ENCODE peak calls at places on chromosomes 4 and X, in eight cellular contexts. D, L, C, I, E, Z, G and W are unnamed samples.
A peak's percentile ranks its signal among the peaks of the same experiment; 100 is the strongest.

GRCh38 chrX:683572-683971 is 53.0 kb downstream of the SHOX start:
- DNase-seq in L (no peak), D (no peak), Z (no peak), I (no peak), G (no peak), E (no peak), C (no peak), W (no peak)

GRCh38 chr4:116358633-116359222 is 726.6 kb downstream of the TRAM1L1 start:
- DNase-seq in C (peak; percentile 61), Z (no peak), E (peak; percentile 77), G (peak; percentile 43), D (peak; percentile 55), L (peak; percentile 94), I (peak; percentile 86), W (peak; percentile 86)

GRCh38 chr4:143025111-143025704 is 159.5 kb upstream of the USP38 start:
- DNase-seq in D (no peak), Z (no peak), E (peak; percentile 21), L (peak; percentile 55), G (peak; percentile 33), C (peak; percentile 61), I (peak; percentile 35), W (peak; percentile 66)

GRCh38 chrX:33357606-33358005 is 146.3 kb upstream of the DMD start:
- DNase-seq in C (no peak), E (no peak), G (no peak), Z (no peak), I (no peak), D (no peak), L (no peak), W (no peak)

GRCh38 chr4:85929926-85930325 is 429.9 kb downstream of the MAPK10 start:
- DNase-seq in L (no peak), D (no peak), G (no peak), I (no peak), C (no peak), E (peak; percentile 3), Z (peak; percentile 58), W (no peak)

GRCh38 chr4:145530189-145530588 is 48.5 kb downstream of the SMAD1 start:
- DNase-seq in E (no peak), D (no peak), G (no peak), Z (no peak), L (no peak), I (no peak), C (no peak), W (no peak)

GRCh38 chrX:3968749-3969148 is 255.3 kb upstream of the PRKX start:
- DNase-seq in G (no peak), I (no peak), Z (no peak), D (no peak), L (no peak), E (no peak), C (no peak), W (no peak)

GRCh38 chr4:111494471-111494870 is 650.8 kb upstream of the FAM241A start:
- DNase-seq in G (peak; percentile 13), C (no peak), Z (no peak), E (no peak), L (no peak), I (no peak), D (no peak), W (no peak)

GRCh38 chr4:81466841-81467671 is 4.7 kb downstream of the RASGEF1B start:
- DNase-seq in E (peak; percentile 87), Z (no peak), I (peak; percentile 69), L (peak; percentile 88), D (peak; percentile 85), C (peak; percentile 81), G (peak; percentile 66), W (peak; percentile 79)

GRCh38 chr4:89283226-89283974 is 24.2 kb downstream of the GPRIN3 start:
- DNase-seq in E (peak; percentile 61), L (peak; percentile 22), D (no peak), Z (no peak), C (peak; percentile 30), I (no peak), G (no peak), W (peak; percentile 9)

GRCh38 chrX:155966876-155967275 is 30.6 kb upstream of the IL9R start:
- DNase-seq in L (peak; percentile 59), C (peak; percentile 6), E (no peak), I (peak; percentile 89), G (no peak), D (peak; percentile 34), Z (no peak), W (no peak)

GRCh38 chr4:174089711-174090110 is 193.8 kb downstream of the FBXO8 start:
- DNase-seq in G (no peak), E (no peak), C (no peak), I (peak; percentile 65), Z (no peak), D (no peak), L (no peak), W (no peak)

GRCh38 chrX:22186165-22186564 is 86.5 kb upstream of the CBLL2 start:
- DNase-seq in D (no peak), E (no peak), L (no peak), I (no peak), Z (no peak), C (no peak), G (no peak), W (no peak)

GRCh38 chr4:8763966-8764901 is 107.4 kb downstream of the HMX1 start:
- DNase-seq in C (no peak), L (no peak), I (no peak), D (no peak), E (no peak), Z (peak; percentile 24), G (no peak), W (no peak)

GRCh38 chrX:46704767-46705386 is 54.0 kb downstream of the SLC9A7 start:
- DNase-seq in I (no peak), G (peak; percentile 60), C (peak; percentile 37), E (peak; percentile 66), L (no peak), D (no peak), Z (no peak), W (peak; percentile 31)

GRCh38 chr4:98619197-98619596 is 39.2 kb downstream of the TSPAN5 start:
- DNase-seq in D (no peak), C (no peak), G (no peak), Z (no peak), I (no peak), L (no peak), E (no peak), W (no peak)

GRCh38 chr4:1300466-1301455 is 11.1 kb downstream of the MAEA start:
- DNase-seq in G (peak; percentile 76), I (peak; percentile 60), L (no peak), C (peak; percentile 75), D (no peak), E (peak; percentile 86), Z (peak; percentile 85), W (peak; percentile 9)

GRCh38 chr4:4488405-4489404 is 53.1 kb downstream of the STX18 start:
- DNase-seq in I (peak; percentile 72), Z (peak; percentile 47), D (peak; percentile 85), C (peak; percentile 90), E (peak; percentile 54), G (peak; percentile 83), L (peak; percentile 76), W (peak; percentile 90)
- TF ChIP-seq CTCF in I (peak; percentile 88), Z (peak; percentile 75), D (peak; percentile 99), C (peak; percentile 85), E (peak; percentile 94), G (peak; percentile 91), L (peak; percentile 84), W (peak; percentile 92)

DNA sequence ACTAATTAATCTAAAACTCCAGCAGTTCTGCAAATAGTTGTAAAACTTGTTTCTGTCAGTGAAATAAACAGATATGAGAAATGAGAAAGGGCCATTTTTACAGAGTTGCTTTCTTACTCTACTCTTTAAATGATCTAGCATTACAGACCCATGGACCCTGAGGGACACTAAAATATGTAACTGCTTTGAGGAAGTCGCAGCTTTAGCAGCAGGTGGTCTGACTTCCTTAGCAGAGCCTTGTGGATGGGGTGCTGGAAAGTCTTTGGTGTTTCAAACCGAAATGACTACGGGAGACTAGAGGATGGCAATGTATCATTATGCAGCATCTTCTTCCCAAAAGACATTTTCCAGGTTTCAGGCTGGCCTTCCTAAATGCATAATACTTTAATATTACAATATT is 18.7 kb downstream of the SHISA3 start:
- DNase-seq in Z (no peak), G (no peak), L (no peak), E (no peak), C (no peak), I (no peak), D (peak; percentile 7), W (no peak)
- H3K4me3 ChIP-seq in Z (no peak overlapping the region), G (no peak overlapping the region), L (no peak overlapping the region), E (no peak overlapping the region), C (no peak overlapping the region), I (no peak overlapping the region), D (no peak overlapping the region), W (no peak overlapping the region)

GRCh38 chr4:28350485-28350884 is 1489.8 kb downstream of the STIM2 start:
- DNase-seq in E (peak; percentile 58), I (no peak), C (peak; percentile 18), L (peak; percentile 43), G (peak; percentile 72), D (no peak), Z (no peak), W (peak; percentile 62)
- TF ChIP-seq CTCF in E (no peak), I (no peak), C (no peak), L (no peak), G (no peak), D (no peak), Z (no peak), W (no peak)

GRCh38 chrX:19121898-19122640 is at the start of gene ADGRG2:
- DNase-seq in Z (no peak), L (peak; percentile 48), E (peak; percentile 25), G (peak; percentile 11), C (peak; percentile 52), D (no peak), I (peak; percentile 25), W (peak; percentile 2)
- H3K4me3 ChIP-seq in Z (peak within 1 kb of the TSS; percentile 35), L (peak within 1 kb of the TSS; percentile 67), E (peak within 1 kb of the TSS; percentile 25), G (peak within 1 kb of the TSS; percentile 41), C (peak within 1 kb of the TSS; percentile 11), D (no peak within 1 kb of the TSS), I (peak within 1 kb of the TSS; percentile 38), W (peak within 1 kb of the TSS; percentile 35)

DNA sequence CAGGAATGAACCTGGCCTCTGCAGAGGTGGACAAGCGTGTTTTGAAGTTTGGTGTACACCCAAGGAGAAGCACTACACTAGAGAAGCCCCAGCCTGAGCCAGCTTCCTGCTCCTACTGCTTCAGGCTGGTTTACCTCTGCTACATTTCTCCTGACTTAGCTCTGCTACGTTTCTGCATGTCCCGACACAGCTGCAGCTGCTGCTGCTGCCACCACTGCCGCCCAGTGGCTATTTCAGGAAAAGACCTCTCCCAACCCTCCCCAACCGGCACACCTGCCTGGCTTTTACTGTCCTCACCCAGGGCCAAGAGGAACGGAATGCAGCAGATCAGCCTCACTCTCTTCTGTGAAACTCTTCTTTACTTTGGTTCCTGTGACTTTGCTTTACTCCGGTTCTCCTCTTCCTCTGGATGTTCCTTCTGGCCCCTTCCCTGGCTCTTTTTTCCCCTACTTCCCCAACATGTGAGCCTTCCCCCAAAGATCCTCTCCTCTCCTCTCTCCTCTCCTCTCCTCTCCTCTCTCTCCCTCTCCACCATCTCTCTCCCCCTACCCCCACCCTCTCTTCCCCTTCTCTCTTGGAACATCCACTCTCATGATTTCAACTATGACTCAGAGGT is 3.1 kb upstream of the P2RY4 start:
- DNase-seq in I (peak; percentile 80), Z (peak; percentile 39), G (peak; percentile 28), L (peak; percentile 80), C (peak; percentile 63), D (peak; percentile 46), E (peak; percentile 54), W (peak; percentile 40)
- TF ChIP-seq CTCF in I (peak; percentile 87), Z (peak; percentile 22), G (peak; percentile 52), L (peak; percentile 80), C (peak; percentile 32), D (peak; percentile 64), E (peak; percentile 85), W (peak; percentile 69)